ENCODE peak calls at places on chromosomes 5 and 9, in five cellular contexts. S is GM04503; R is esophagus squamous epithelium; Q is CD4-positive, alpha-beta T cell; J is GM10248. L is an unnamed sample.
A peak's percentile ranks its signal among the peaks of the same experiment; 100 is the strongest.

GRCh38 chr9:14104501-14104900 is 209.4 kb downstream of the NFIB start:
- DNase-seq in S (no peak), R (no peak), Q (no peak), J (no peak), L (no peak)

GRCh38 chr5:135439426-135440205 is 7.5 kb downstream of the DCANP1 start:
- DNase-seq in S (no peak), R (no peak), Q (no peak), J (no peak), L (no peak)

GRCh38 chr5:94702729-94703128 is 84.3 kb downstream of the SLF1 start:
- DNase-seq in S (no peak), R (no peak), Q (no peak), J (no peak), L (peak; percentile 3)

GRCh38 chr9:121743441-121744001 is 92.1 kb downstream of the DAB2IP start:
- DNase-seq in S (no peak), R (no peak), Q (no peak), J (no peak), L (no peak)

GRCh38 chr5:122985954-122986721 is 50.4 kb downstream of the PPIC start:
- DNase-seq in S (no peak), R (no peak), Q (no peak), J (peak; percentile 57), L (peak; percentile 58)

GRCh38 chr5:146447734-146448380 is 724 bp downstream of the TCERG1 start:
- DNase-seq in S (no peak), R (no peak), Q (no peak), J (no peak), L (no peak)

GRCh38 chr9:98807811-98808195 is 333 bp downstream of the GALNT12 start:
- DNase-seq in S (no peak), R (no peak), Q (no peak), J (no peak), L (no peak)

GRCh38 chr5:107486489-107486888 is 184.2 kb downstream of the EFNA5 start:
- DNase-seq in S (no peak), R (no peak), Q (no peak), J (peak; percentile 20), L (peak; percentile 40)

GRCh38 chr5:151448038-151448985 is 909 bp downstream of the SLC36A1 start:
- DNase-seq in S (no peak), R (no peak), Q (peak; percentile 2), J (no peak), L (no peak)

L was measured in GM20000.